ENCODE peak calls at places on chromosomes 7 and 10, in six cellular contexts. R is effector memory CD8-positive, alpha-beta T cell; C is M059J; H is GM10248; F is T-helper 2 cell; W is NCI-H2081. D is an unnamed sample.

GRCh38 chr10:110978204-110978603 is 58.8 kb downstream of the SHOC2 start:
- DNase-seq in R (no peak), W (no peak), H (no peak), F (no peak), C (peak; percentile 49), D (no peak)

GRCh38 chr10:88437411-88437810 is 145.7 kb downstream of the RNLS start:
- DNase-seq in W (no peak), H (no peak), C (peak; percentile 15), R (no peak), F (no peak), D (no peak)

GRCh38 chr10:86067436-86068050 is 299.1 kb downstream of the GRID1 start:
- DNase-seq in C (no peak), F (no peak), R (no peak), H (no peak), W (no peak), D (no peak)

GRCh38 chr10:133203652-133204195 is 26.3 kb upstream of the UTF1 start:
- DNase-seq in H (no peak), R (no peak), C (no peak), W (no peak), F (no peak), D (no peak)

GRCh38 chr7:159005618-159006017 is 139.0 kb downstream of the VIPR2 start:
- DNase-seq in C (no peak), W (no peak), H (no peak), F (no peak), R (no peak), D (no peak)

GRCh38 chr7:35026154-35026553 is 11.1 kb downstream of the DPY19L1 start:
- DNase-seq in F (no peak), W (no peak), C (peak; percentile 18), R (no peak), H (no peak), D (no peak)

GRCh38 chr10:129963076-129963830 is 821 bp downstream of the EBF3 start:
- DNase-seq in F (no peak), C (no peak), W (no peak), H (no peak), R (no peak), D (no peak)

GRCh38 chr7:17123020-17123419 is 175.4 kb upstream of the AHR start:
- DNase-seq in R (no peak), F (no peak), W (no peak), C (peak; percentile 74), H (no peak), D (no peak)

GRCh38 chr7:38229386-38229785 is 44.0 kb downstream of the TARP start:
- DNase-seq in C (peak; percentile 93), R (no peak), H (no peak), W (no peak), F (no peak), D (no peak)

GRCh38 chr7:36945612-36946400 is 221.5 kb upstream of the AOAH start:
- DNase-seq in R (no peak), W (peak; percentile 99), C (no peak), H (no peak), F (no peak), D (no peak)

GRCh38 chr7:127290801-127291361 is 38.1 kb upstream of the GRM8 start:
- DNase-seq in R (no peak), F (no peak), C (peak; percentile 1), W (peak; percentile 9), H (no peak), D (no peak)

GRCh38 chr10:52185256-52185655 is 128.8 kb upstream of the DKK1 start:
- DNase-seq in H (no peak), R (no peak), W (no peak), F (no peak), C (no peak), D (no peak)

GRCh38 chr7:117251687-117252086 is 71.2 kb downstream of the WNT2 start:
- DNase-seq in C (peak; percentile 38), H (no peak), W (no peak), R (no peak), F (no peak), D (no peak)

GRCh38 chr10:71600856-71601255 is 118.7 kb downstream of the C10orf105 start:
- DNase-seq in W (no peak), H (no peak), C (peak; percentile 70), R (no peak), F (no peak), D (no peak)

GRCh38 chr7:39686261-39686924 is 63.0 kb downstream of the RALA start:
- DNase-seq in C (peak; percentile 57), R (no peak), W (no peak), H (peak; percentile 50), F (no peak), D (no peak)

GRCh38 chr7:44222776-44223261 is 22.0 kb downstream of the YKT6 start:
- DNase-seq in R (no peak), C (no peak), H (no peak), F (no peak), W (peak; percentile 60), D (no peak)

D was measured in activated effector memory CD4-positive, alpha-beta T cell treated with Interleukin-2 at 50 U/mL for 16 hours.